ENCODE peak calls at places on chromosomes 1 and 21, in five cellular contexts. F is AG10803; N is activated CD8-positive, alpha-beta memory T cell treated with anti-CD3 and anti-CD28 coated beads for 4 hours; R is AG08396; L is endodermal cell. Z is an unnamed sample.

GRCh38 chr1:212218911-212219310 is 66.3 kb upstream of the PPP2R5A start:
- DNase-seq in F (peak; percentile 89), N (no peak), R (peak; percentile 58), L (no peak), Z (peak; percentile 82)

GRCh38 chr1:100811808-100812207 is 82.8 kb downstream of the EXTL2 start:
- DNase-seq in F (peak; percentile 35), N (no peak), R (peak; percentile 10), L (no peak), Z (no peak)

GRCh38 chr21:36422279-36423098 is 37.3 kb downstream of the CHAF1B start:
- DNase-seq in F (peak; percentile 57), N (no peak), R (peak; percentile 67), L (peak; percentile 95), Z (peak; percentile 80)

GRCh38 chr1:231188072-231188471 is 26.2 kb downstream of the TRIM67 start:
- DNase-seq in F (no peak), N (no peak), R (no peak), L (peak; percentile 74), Z (no peak)

GRCh38 chr1:52585474-52585873 is 16.7 kb upstream of the GPX7 start:
- DNase-seq in F (peak; percentile 4), N (no peak), R (no peak), L (no peak), Z (no peak)

GRCh38 chr1:206859082-206859491 is 6.3 kb upstream of the IL20 start:
- DNase-seq in F (no peak), N (no peak), R (no peak), L (no peak), Z (no peak)

GRCh38 chr21:44940116-44940631 is 345 bp downstream of the SLX9 start:
- DNase-seq in F (no peak), N (no peak), R (no peak), L (no peak), Z (peak; percentile 44)

GRCh38 chr1:59565611-59566410 is 248.9 kb upstream of the HOOK1 start:
- DNase-seq in F (peak; percentile 97), N (no peak), R (peak; percentile 41), L (no peak), Z (peak; percentile 81)

GRCh38 chr1:178055779-178056471 is 38.0 kb upstream of the RASAL2 start:
- DNase-seq in F (no peak), N (no peak), R (no peak), L (peak; percentile 60), Z (no peak)

GRCh38 chr1:118947790-118948189 is 40.4 kb downstream of the TBX15 start:
- DNase-seq in F (peak; percentile 45), N (no peak), R (peak; percentile 31), L (no peak), Z (peak; percentile 63)

Z was measured in AG20443.